ENCODE peak calls at places on chromosomes 2 and 18, in four cellular contexts. F is mesothelial cell of epicardium, B is posterior vena cava, S is right lobe of liver. T is an unnamed sample.

GRCh38 chr2:63698825-63699548 is 110.2 kb downstream of the MDH1 start:
- DNase-seq in F (no peak), S (no peak), B (peak), T (peak)

GRCh38 chr2:67733517-67733916 is 329.3 kb downstream of the C1D start:
- DNase-seq in B (no peak), S (peak), F (no peak), T (no peak)

GRCh38 chr2:7835693-7836680 is 845.9 kb upstream of the ID2 start:
- DNase-seq in B (no peak), F (no peak), S (no peak), T (no peak)

GRCh38 chr2:179612108-179612507 is 249.3 kb downstream of the ZNF385B start:
- DNase-seq in F (no peak), B (no peak), S (no peak), T (no peak)

GRCh38 chr2:174587607-174588006 is 10.0 kb downstream of the WIPF1 start:
- DNase-seq in S (no peak), F (no peak), B (no peak), T (no peak)

GRCh38 chr18:53567935-53568574 is 656.4 kb downstream of the MBD2 start:
- DNase-seq in B (no peak), S (no peak), F (no peak), T (no peak)

GRCh38 chr2:234468503-234468902 is 28.4 kb downstream of the ARL4C start:
- DNase-seq in F (no peak), B (no peak), S (no peak), T (no peak)

GRCh38 chr2:164661349-164661748 is 40.1 kb upstream of the GRB14 start:
- DNase-seq in F (no peak), B (no peak), S (no peak), T (no peak)

GRCh38 chr2:27723372-27724144 is 48.0 kb upstream of the MRPL33 start:
- DNase-seq in F (no peak), B (peak), S (peak), T (peak)

T was measured in sigmoid colon.